ENCODE peak calls at places on chromosomes 13 and 19, in ten cellular contexts. One of them, this sample, is unnamed.

GRCh38 chr19:17171874-17172273 is 43.3 kb upstream of the USE1 start:
- DNase-seq in DND-41: no peak
- DNase-seq in cardiac muscle cell: no peak
- DNase-seq in thoracic aorta: no peak
- DNase-seq in stomach: no peak
- DNase-seq in lung: no peak
- DNase-seq in epithelial cell of esophagus: no peak
- DNase-seq in breast epithelium: no peak
- DNase-seq in AG04449: no peak
- DNase-seq in BJ: no peak
- DNase-seq in this sample: no peak

GRCh38 chr19:35213678-35214632 is 14.6 kb downstream of the FAM187B start:
- DNase-seq in breast epithelium: peak; percentile 74
- DNase-seq in BJ: no peak
- DNase-seq in AG04449: no peak
- DNase-seq in thoracic aorta: peak; percentile 31
- DNase-seq in lung: peak; percentile 73
- DNase-seq in DND-41: peak; percentile 37
- DNase-seq in cardiac muscle cell: no peak
- DNase-seq in epithelial cell of esophagus: peak; percentile 95
- DNase-seq in stomach: peak; percentile 80
- DNase-seq in this sample: peak; percentile 8

GRCh38 chr19:43480574-43480973 is 15.2 kb upstream of the LYPD3 start:
- DNase-seq in AG04449: no peak
- DNase-seq in stomach: no peak
- DNase-seq in thoracic aorta: no peak
- DNase-seq in DND-41: no peak
- DNase-seq in breast epithelium: no peak
- DNase-seq in epithelial cell of esophagus: no peak
- DNase-seq in cardiac muscle cell: no peak
- DNase-seq in lung: no peak
- DNase-seq in BJ: no peak
- DNase-seq in this sample: no peak

GRCh38 chr19:1173160-1173844 is 766 bp downstream of the SBNO2 start:
- DNase-seq in lung: no peak
- DNase-seq in BJ: no peak
- DNase-seq in epithelial cell of esophagus: no peak
- DNase-seq in stomach: no peak
- DNase-seq in thoracic aorta: no peak
- DNase-seq in breast epithelium: peak; percentile 26
- DNase-seq in AG04449: no peak
- DNase-seq in DND-41: peak; percentile 27
- DNase-seq in cardiac muscle cell: no peak
- DNase-seq in this sample: no peak

GRCh38 chr19:3825286-3825956 is 39.2 kb upstream of the MATK start:
- DNase-seq in AG04449: no peak
- DNase-seq in cardiac muscle cell: no peak
- DNase-seq in stomach: no peak
- DNase-seq in lung: no peak
- DNase-seq in breast epithelium: no peak
- DNase-seq in epithelial cell of esophagus: no peak
- DNase-seq in BJ: no peak
- DNase-seq in DND-41: no peak
- DNase-seq in thoracic aorta: no peak
- DNase-seq in this sample: no peak

GRCh38 chr19:47826800-47827199 is 5.1 kb downstream of the CRX start:
- DNase-seq in stomach: no peak
- DNase-seq in AG04449: no peak
- DNase-seq in breast epithelium: no peak
- DNase-seq in thoracic aorta: no peak
- DNase-seq in DND-41: no peak
- DNase-seq in epithelial cell of esophagus: no peak
- DNase-seq in cardiac muscle cell: no peak
- DNase-seq in lung: no peak
- DNase-seq in BJ: no peak
- DNase-seq in this sample: no peak

GRCh38 chr19:49906879-49907564 is 10.3 kb upstream of the IL4I1 start:
- DNase-seq in thoracic aorta: no peak
- DNase-seq in lung: no peak
- DNase-seq in stomach: no peak
- DNase-seq in cardiac muscle cell: no peak
- DNase-seq in breast epithelium: no peak
- DNase-seq in DND-41: no peak
- DNase-seq in epithelial cell of esophagus: no peak
- DNase-seq in AG04449: no peak
- DNase-seq in BJ: no peak
- DNase-seq in this sample: no peak

GRCh38 chr19:31344403-31344802 is 4.8 kb downstream of the TSHZ3 start:
- DNase-seq in breast epithelium: no peak
- DNase-seq in cardiac muscle cell: no peak
- DNase-seq in epithelial cell of esophagus: no peak
- DNase-seq in AG04449: no peak
- DNase-seq in stomach: no peak
- DNase-seq in lung: no peak
- DNase-seq in DND-41: no peak
- DNase-seq in BJ: no peak
- DNase-seq in thoracic aorta: no peak
- DNase-seq in this sample: no peak

GRCh38 chr19:41702208-41702651 is 6.2 kb upstream of the CEACAM5 start:
- DNase-seq in DND-41: no peak
- DNase-seq in breast epithelium: no peak
- DNase-seq in AG04449: peak; percentile 4
- DNase-seq in BJ: peak; percentile 3
- DNase-seq in epithelial cell of esophagus: peak; percentile 22
- DNase-seq in lung: no peak
- DNase-seq in stomach: no peak
- DNase-seq in thoracic aorta: no peak
- DNase-seq in cardiac muscle cell: no peak
- DNase-seq in this sample: no peak

GRCh38 chr19:41699968-41700323 is 8.5 kb upstream of the CEACAM5 start:
- DNase-seq in cardiac muscle cell: no peak
- DNase-seq in lung: no peak
- DNase-seq in thoracic aorta: no peak
- DNase-seq in breast epithelium: no peak
- DNase-seq in DND-41: no peak
- DNase-seq in AG04449: no peak
- DNase-seq in stomach: peak; percentile 7
- DNase-seq in BJ: no peak
- DNase-seq in epithelial cell of esophagus: no peak
- DNase-seq in this sample: no peak

GRCh38 chr19:41701401-41702075 is 6.9 kb upstream of the CEACAM5 start:
- DNase-seq in stomach: peak; percentile 31
- DNase-seq in thoracic aorta: no peak
- DNase-seq in DND-41: no peak
- DNase-seq in cardiac muscle cell: no peak
- DNase-seq in BJ: no peak
- DNase-seq in breast epithelium: no peak
- DNase-seq in epithelial cell of esophagus: no peak
- DNase-seq in lung: no peak
- DNase-seq in AG04449: no peak
- DNase-seq in this sample: no peak

GRCh38 chr19:41699231-41699967 is 9.0 kb upstream of the CEACAM5 start:
- DNase-seq in epithelial cell of esophagus: peak; percentile 36
- DNase-seq in DND-41: no peak
- DNase-seq in breast epithelium: no peak
- DNase-seq in thoracic aorta: no peak
- DNase-seq in BJ: no peak
- DNase-seq in lung: no peak
- DNase-seq in stomach: peak; percentile 21
- DNase-seq in AG04449: no peak
- DNase-seq in cardiac muscle cell: no peak
- DNase-seq in this sample: no peak

DNA sequence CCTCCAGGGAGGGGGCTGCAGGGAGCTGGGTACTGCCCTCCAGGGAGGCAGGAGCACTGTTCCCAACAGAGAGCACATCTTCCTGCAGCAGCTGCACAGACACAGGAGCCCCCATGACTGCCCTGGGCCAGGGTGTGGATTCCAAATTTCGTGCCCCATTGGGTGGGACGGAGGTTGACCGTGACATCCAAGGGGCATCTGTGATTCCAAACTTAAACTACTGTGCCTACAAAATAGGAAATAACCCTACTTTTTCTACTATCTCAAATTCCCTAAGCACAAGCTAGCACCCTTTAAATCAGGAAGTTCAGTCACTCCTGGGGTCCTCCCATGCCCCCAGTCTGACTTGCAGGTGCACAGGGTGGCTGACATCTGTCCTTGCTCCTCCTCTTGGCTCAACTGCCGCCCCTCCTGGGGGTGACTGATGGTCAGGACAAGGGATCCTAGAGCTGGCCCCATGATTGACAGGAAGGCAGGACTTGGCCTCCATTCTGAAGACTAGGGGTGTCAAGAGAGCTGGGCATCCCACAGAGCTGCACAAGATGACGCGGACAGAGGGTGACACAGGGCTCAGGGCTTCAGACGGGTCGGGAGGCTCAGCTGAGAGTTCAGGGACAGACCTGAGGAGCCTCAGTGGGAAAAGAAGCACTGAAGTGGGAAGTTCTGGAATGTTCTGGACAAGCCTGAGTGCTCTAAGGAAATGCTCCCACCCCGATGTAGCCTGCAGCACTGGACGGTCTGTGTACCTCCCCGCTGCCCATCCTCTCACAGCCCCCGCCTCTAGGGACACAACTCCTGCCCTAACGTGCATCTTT is 7.8 kb upstream of the CEACAM5 start:
- DNase-seq in thoracic aorta: no peak
- DNase-seq in lung: no peak
- DNase-seq in cardiac muscle cell: no peak
- DNase-seq in AG04449: no peak
- DNase-seq in stomach: peak; percentile 16
- DNase-seq in breast epithelium: no peak
- DNase-seq in epithelial cell of esophagus: no peak
- DNase-seq in BJ: no peak
- DNase-seq in DND-41: no peak
- DNase-seq in this sample: no peak
- H3K4me3 ChIP-seq in thoracic aorta: no peak overlapping the region
- H3K4me3 ChIP-seq in lung: no peak overlapping the region
- H3K4me3 ChIP-seq in cardiac muscle cell: no peak overlapping the region
- H3K4me3 ChIP-seq in AG04449: no peak overlapping the region
- H3K4me3 ChIP-seq in stomach: no peak overlapping the region
- H3K4me3 ChIP-seq in breast epithelium: no peak overlapping the region
- H3K4me3 ChIP-seq in epithelial cell of esophagus: no peak overlapping the region
- H3K4me3 ChIP-seq in BJ: no peak overlapping the region
- H3K4me3 ChIP-seq in DND-41: no peak overlapping the region
- H3K4me3 ChIP-seq in this sample: no peak overlapping the region

GRCh38 chr19:29376855-29377354 is 148.9 kb upstream of the VSTM2B start:
- DNase-seq in cardiac muscle cell: no peak
- DNase-seq in AG04449: no peak
- DNase-seq in BJ: no peak
- DNase-seq in DND-41: no peak
- DNase-seq in thoracic aorta: no peak
- DNase-seq in lung: peak; percentile 13
- DNase-seq in breast epithelium: no peak
- DNase-seq in epithelial cell of esophagus: no peak
- DNase-seq in stomach: peak; percentile 21
- DNase-seq in this sample: no peak

GRCh38 chr19:29372921-29373797 is 152.6 kb upstream of the VSTM2B start:
- DNase-seq in BJ: no peak
- DNase-seq in stomach: no peak
- DNase-seq in DND-41: no peak
- DNase-seq in cardiac muscle cell: no peak
- DNase-seq in AG04449: no peak
- DNase-seq in lung: peak; percentile 19
- DNase-seq in thoracic aorta: no peak
- DNase-seq in epithelial cell of esophagus: no peak
- DNase-seq in breast epithelium: no peak
- DNase-seq in this sample: no peak

GRCh38 chr19:29378126-29378525 is 147.7 kb upstream of the VSTM2B start:
- DNase-seq in cardiac muscle cell: no peak
- DNase-seq in lung: peak; percentile 4
- DNase-seq in DND-41: no peak
- DNase-seq in epithelial cell of esophagus: no peak
- DNase-seq in stomach: no peak
- DNase-seq in thoracic aorta: no peak
- DNase-seq in AG04449: no peak
- DNase-seq in BJ: no peak
- DNase-seq in breast epithelium: peak; percentile 10
- DNase-seq in this sample: no peak

GRCh38 chr19:29378543-29379105 is 147.2 kb upstream of the VSTM2B start:
- DNase-seq in thoracic aorta: no peak
- DNase-seq in cardiac muscle cell: no peak
- DNase-seq in lung: peak; percentile 18
- DNase-seq in stomach: no peak
- DNase-seq in AG04449: no peak
- DNase-seq in BJ: no peak
- DNase-seq in DND-41: no peak
- DNase-seq in epithelial cell of esophagus: no peak
- DNase-seq in breast epithelium: peak; percentile 3
- DNase-seq in this sample: no peak

GRCh38 chr19:29375429-29376093 is 150.2 kb upstream of the VSTM2B start:
- DNase-seq in thoracic aorta: no peak
- DNase-seq in epithelial cell of esophagus: no peak
- DNase-seq in cardiac muscle cell: no peak
- DNase-seq in AG04449: no peak
- DNase-seq in stomach: peak; percentile 9
- DNase-seq in lung: peak; percentile 6
- DNase-seq in DND-41: no peak
- DNase-seq in BJ: no peak
- DNase-seq in breast epithelium: peak; percentile 1
- DNase-seq in this sample: no peak
- H3K4me3 ChIP-seq in thoracic aorta: no peak overlapping the region
- H3K4me3 ChIP-seq in epithelial cell of esophagus: no peak overlapping the region
- H3K4me3 ChIP-seq in cardiac muscle cell: no peak overlapping the region
- H3K4me3 ChIP-seq in AG04449: no peak overlapping the region
- H3K4me3 ChIP-seq in stomach: no peak overlapping the region
- H3K4me3 ChIP-seq in lung: no peak overlapping the region
- H3K4me3 ChIP-seq in DND-41: no peak overlapping the region
- H3K4me3 ChIP-seq in BJ: no peak overlapping the region
- H3K4me3 ChIP-seq in breast epithelium: no peak overlapping the region
- H3K4me3 ChIP-seq in this sample: no peak overlapping the region

GRCh38 chr13:81048026-81048461 is 707.1 kb upstream of the SPRY2 start:
- DNase-seq in lung: no peak
- DNase-seq in DND-41: no peak
- DNase-seq in AG04449: no peak
- DNase-seq in thoracic aorta: no peak
- DNase-seq in stomach: no peak
- DNase-seq in BJ: no peak
- DNase-seq in cardiac muscle cell: no peak
- DNase-seq in epithelial cell of esophagus: no peak
- DNase-seq in breast epithelium: no peak
- DNase-seq in this sample: peak; percentile 25
- H3K4me3 ChIP-seq in lung: no peak overlapping the region
- H3K4me3 ChIP-seq in DND-41: no peak overlapping the region
- H3K4me3 ChIP-seq in AG04449: no peak overlapping the region
- H3K4me3 ChIP-seq in thoracic aorta: no peak overlapping the region
- H3K4me3 ChIP-seq in stomach: no peak overlapping the region
- H3K4me3 ChIP-seq in BJ: no peak overlapping the region
- H3K4me3 ChIP-seq in cardiac muscle cell: no peak overlapping the region
- H3K4me3 ChIP-seq in epithelial cell of esophagus: no peak overlapping the region
- H3K4me3 ChIP-seq in breast epithelium: no peak overlapping the region
- H3K4me3 ChIP-seq in this sample: no peak overlapping the region

DNA sequence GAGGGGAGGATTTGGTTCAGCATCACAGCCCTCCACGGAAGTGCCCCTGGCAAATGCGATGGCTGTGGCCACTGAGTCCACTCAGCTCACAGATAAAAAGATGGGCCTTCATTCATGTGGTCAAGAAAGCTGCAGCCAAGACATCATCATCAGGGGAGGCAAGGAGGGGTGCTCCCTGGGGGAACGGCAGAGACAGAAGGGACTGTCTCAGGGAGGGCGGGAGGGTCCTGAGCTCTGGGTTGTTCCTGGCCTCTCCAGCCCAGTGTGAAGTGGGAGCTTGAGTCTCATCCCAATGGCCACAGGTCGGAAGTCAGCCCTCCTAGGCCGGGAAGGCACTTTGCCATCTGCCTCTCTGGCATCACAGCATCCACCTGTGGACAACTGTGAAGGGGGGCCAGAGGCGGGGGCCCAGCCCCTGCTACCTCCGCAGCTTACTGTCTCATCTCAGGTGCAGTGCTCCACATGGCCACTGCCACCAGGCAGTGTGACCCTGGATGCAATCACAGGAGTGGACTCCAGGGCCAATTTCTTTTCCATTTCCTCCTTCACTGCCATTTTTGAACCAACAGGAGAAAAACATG is 137.8 kb upstream of the SOX1 start:
- DNase-seq in thoracic aorta: no peak
- DNase-seq in DND-41: no peak
- DNase-seq in stomach: peak; percentile 18
- DNase-seq in breast epithelium: no peak
- DNase-seq in AG04449: no peak
- DNase-seq in epithelial cell of esophagus: no peak
- DNase-seq in BJ: no peak
- DNase-seq in cardiac muscle cell: no peak
- DNase-seq in lung: no peak
- DNase-seq in this sample: no peak
- H3K4me3 ChIP-seq in thoracic aorta: no peak overlapping the region
- H3K4me3 ChIP-seq in DND-41: no peak overlapping the region
- H3K4me3 ChIP-seq in stomach: no peak overlapping the region
- H3K4me3 ChIP-seq in breast epithelium: no peak overlapping the region
- H3K4me3 ChIP-seq in AG04449: no peak overlapping the region
- H3K4me3 ChIP-seq in epithelial cell of esophagus: no peak overlapping the region
- H3K4me3 ChIP-seq in BJ: no peak overlapping the region
- H3K4me3 ChIP-seq in cardiac muscle cell: no peak overlapping the region
- H3K4me3 ChIP-seq in lung: no peak overlapping the region
- H3K4me3 ChIP-seq in this sample: no peak overlapping the region

This sample was measured in skeletal muscle cell.